ENCODE peak calls at places on chromosomes 6 and 20, in seven cellular contexts. Z is HFFc6, G is EL, D is ACHN, H is T-helper 1 cell, F is 8988T, W is body of pancreas. X is an unnamed sample.

GRCh38 chr6:35139924-35140524 is 1.1 kb downstream of the TCP11 start:
- DNase-seq in Z (peak), G (peak), D (peak), H (peak), F (no peak), W (peak), X (peak)

GRCh38 chr6:82068721-82069120 is 178.8 kb downstream of the IBTK start:
- DNase-seq in Z (no peak), G (no peak), D (no peak), H (no peak), F (no peak), W (no peak), X (no peak)

GRCh38 chr20:52410182-52410647 is 218.6 kb upstream of the ZFP64 start:
- DNase-seq in Z (no peak), G (no peak), D (no peak), H (peak), F (no peak), W (peak), X (no peak)

GRCh38 chr6:89433637-89434499 is 916 bp downstream of the ANKRD6 start:
- DNase-seq in Z (no peak), G (no peak), D (no peak), H (peak), F (no peak), W (peak), X (peak)

GRCh38 chr6:13760948-13761347 is 49.3 kb upstream of the RANBP9 start:
- DNase-seq in Z (peak), G (peak), D (no peak), H (no peak), F (no peak), W (peak), X (peak)

GRCh38 chr6:117919775-117920492 is 12.9 kb downstream of the SLC35F1 start:
- DNase-seq in Z (no peak), G (no peak), D (no peak), H (no peak), F (no peak), W (peak), X (peak)

GRCh38 chr6:122798099-122798641 is 9.1 kb downstream of the SMPDL3A start:
- DNase-seq in Z (peak), G (peak), D (peak), H (no peak), F (no peak), W (peak), X (peak)

GRCh38 chr6:129662406-129662766 is 47.6 kb downstream of the ARHGAP18 start:
- DNase-seq in Z (no peak), G (no peak), D (no peak), H (no peak), F (no peak), W (no peak), X (no peak)

GRCh38 chr6:38656896-38657295 is 17.2 kb upstream of the BTBD9 start:
- DNase-seq in Z (no peak), G (no peak), D (no peak), H (no peak), F (no peak), W (no peak), X (no peak)

GRCh38 chr6:116533233-116533957 is 12.1 kb downstream of the TRAPPC3L start:
- DNase-seq in Z (no peak), G (no peak), D (no peak), H (no peak), F (no peak), W (no peak), X (no peak)

GRCh38 chr6:43927525-43928210 is 157.7 kb downstream of the VEGFA start:
- DNase-seq in Z (no peak), G (no peak), D (no peak), H (no peak), F (no peak), W (no peak), X (no peak)

GRCh38 chr20:41367956-41368355 is 1.3 kb upstream of the EMILIN3 start:
- DNase-seq in Z (no peak), G (no peak), D (no peak), H (no peak), F (no peak), W (no peak), X (no peak)

GRCh38 chr6:146358341-146359046 is 185.1 kb upstream of the RAB32 start:
- DNase-seq in Z (peak), G (peak), D (no peak), H (no peak), F (no peak), W (no peak), X (peak)

GRCh38 chr20:50491926-50492634 is 18.1 kb upstream of the PTPN1 start:
- DNase-seq in Z (no peak), G (no peak), D (no peak), H (no peak), F (no peak), W (no peak), X (no peak)

GRCh38 chr20:36645998-36646397 is at the start of gene SLA2:
- DNase-seq in Z (no peak), G (no peak), D (no peak), H (peak), F (no peak), W (peak), X (no peak)

GRCh38 chr6:22079788-22080187 is 217.0 kb downstream of the PRL start:
- DNase-seq in Z (no peak), G (peak), D (no peak), H (no peak), F (no peak), W (no peak), X (no peak)

GRCh38 chr6:16361861-16362260 is 123.5 kb downstream of the GMPR start:
- DNase-seq in Z (no peak), G (no peak), D (no peak), H (no peak), F (no peak), W (no peak), X (no peak)

GRCh38 chr6:167279766-167280440 is 11.2 kb upstream of the UNC93A start:
- DNase-seq in Z (no peak), G (no peak), D (no peak), H (no peak), F (no peak), W (no peak), X (no peak)

GRCh38 chr6:35675871-35676459 is 12.8 kb downstream of the FKBP5 start:
- DNase-seq in Z (no peak), G (no peak), D (no peak), H (no peak), F (no peak), W (no peak), X (no peak)

GRCh38 chr6:4347877-4348276 is 212.5 kb upstream of the ECI2 start:
- DNase-seq in Z (no peak), G (no peak), D (no peak), H (no peak), F (no peak), W (no peak), X (no peak)

GRCh38 chr20:41309817-41310216 is 7.7 kb downstream of the ZHX3 start:
- DNase-seq in Z (peak), G (peak), D (no peak), H (no peak), F (no peak), W (no peak), X (no peak)

GRCh38 chr6:138001750-138002349 is 105.4 kb downstream of the PERP start:
- DNase-seq in Z (peak), G (peak), D (peak), H (peak), F (no peak), W (peak), X (peak)